ENCODE peak calls at places on chromosome 21, in ten cellular contexts. N is substantia nigra; R is Karpas-422; S is RWPE1; F is aorta; P is left ventricle myocardium inferior; L is CD8-positive, alpha-beta T cell; Q is prostate gland; I is neural progenitor cell; G is epithelial cell of prostate. X is an unnamed sample.
A peak's percentile ranks its signal among the peaks of the same experiment; 100 is the strongest.

GRCh38 chr21:46557919-46558392 is 46.9 kb downstream of the S100B start:
- DNase-seq in N (no peak), R (no peak), S (no peak), F (peak; percentile 55), P (no peak), L (peak; percentile 10), Q (no peak), I (no peak), G (no peak), X (no peak)

GRCh38 chr21:29144736-29145353 is 14.4 kb downstream of the MAP3K7CL start:
- DNase-seq in N (no peak), R (no peak), S (peak; percentile 14), F (no peak), P (no peak), L (no peak), Q (no peak), I (no peak), G (no peak), X (no peak)

GRCh38 chr21:35048183-35048601 is 910 bp downstream of the RUNX1 start:
- DNase-seq in N (no peak), R (peak; percentile 75), S (no peak), F (no peak), P (no peak), L (peak; percentile 52), Q (no peak), I (peak; percentile 41), G (no peak), X (no peak)

GRCh38 chr21:25872271-25872670 is 137.5 kb downstream of the GABPA start:
- DNase-seq in N (no peak), R (no peak), S (no peak), F (no peak), P (no peak), L (no peak), Q (no peak), I (peak; percentile 10), G (no peak), X (no peak)

GRCh38 chr21:45910548-45911221 is 70.9 kb upstream of the COL6A1 start:
- DNase-seq in N (peak; percentile 45), R (no peak), S (peak; percentile 21), F (no peak), P (no peak), L (no peak), Q (no peak), I (no peak), G (no peak), X (no peak)

GRCh38 chr21:44368711-44369446 is 15.5 kb downstream of the TRPM2 start:
- DNase-seq in N (no peak), R (no peak), S (no peak), F (peak; percentile 70), P (no peak), L (no peak), Q (no peak), I (peak; percentile 28), G (no peak), X (no peak)

GRCh38 chr21:43362306-43362927 is 64.5 kb downstream of the SIK1 start:
- DNase-seq in N (peak; percentile 39), R (peak; percentile 85), S (peak; percentile 66), F (peak; percentile 84), P (peak; percentile 84), L (peak; percentile 80), Q (peak; percentile 74), I (peak; percentile 48), G (no peak), X (peak; percentile 42)

GRCh38 chr21:30227633-30228404 is 11.9 kb upstream of the CLDN8 start:
- DNase-seq in N (no peak), R (no peak), S (peak; percentile 82), F (no peak), P (no peak), L (no peak), Q (peak; percentile 93), I (no peak), G (peak; percentile 100), X (no peak)

GRCh38 chr21:35400233-35400939 is 351.3 kb upstream of the RUNX1 start:
- DNase-seq in N (no peak), R (peak; percentile 82), S (peak; percentile 62), F (no peak), P (no peak), L (peak; percentile 24), Q (peak; percentile 57), I (peak; percentile 36), G (peak; percentile 48), X (no peak)

GRCh38 chr21:35256468-35256988 is 207.4 kb upstream of the RUNX1 start:
- DNase-seq in N (peak; percentile 7), R (no peak), S (peak; percentile 85), F (peak; percentile 91), P (peak; percentile 81), L (no peak), Q (peak; percentile 87), I (peak; percentile 24), G (peak; percentile 94), X (no peak)

GRCh38 chr21:44918107-44918470 is 2.6 kb downstream of the ITGB2 start:
- DNase-seq in N (no peak), R (no peak), S (no peak), F (no peak), P (no peak), L (no peak), Q (no peak), I (no peak), G (no peak), X (no peak)

GRCh38 chr21:19607983-19608668 is 1204.5 kb upstream of the TMPRSS15 start:
- DNase-seq in N (no peak), R (no peak), S (no peak), F (no peak), P (no peak), L (no peak), Q (no peak), I (peak; percentile 17), G (no peak), X (no peak)

GRCh38 chr21:7953058-7953457 is 2568.3 kb upstream of the TPTE start:
- DNase-seq in N (no peak), R (no peak), S (no peak), F (no peak), P (no peak), L (no peak), Q (no peak), I (no peak), G (no peak), X (no peak)

GRCh38 chr21:26164311-26164710 is 6.3 kb downstream of the APP start:
- DNase-seq in N (no peak), R (no peak), S (no peak), F (no peak), P (no peak), L (no peak), Q (no peak), I (no peak), G (no peak), X (no peak)

DNA sequence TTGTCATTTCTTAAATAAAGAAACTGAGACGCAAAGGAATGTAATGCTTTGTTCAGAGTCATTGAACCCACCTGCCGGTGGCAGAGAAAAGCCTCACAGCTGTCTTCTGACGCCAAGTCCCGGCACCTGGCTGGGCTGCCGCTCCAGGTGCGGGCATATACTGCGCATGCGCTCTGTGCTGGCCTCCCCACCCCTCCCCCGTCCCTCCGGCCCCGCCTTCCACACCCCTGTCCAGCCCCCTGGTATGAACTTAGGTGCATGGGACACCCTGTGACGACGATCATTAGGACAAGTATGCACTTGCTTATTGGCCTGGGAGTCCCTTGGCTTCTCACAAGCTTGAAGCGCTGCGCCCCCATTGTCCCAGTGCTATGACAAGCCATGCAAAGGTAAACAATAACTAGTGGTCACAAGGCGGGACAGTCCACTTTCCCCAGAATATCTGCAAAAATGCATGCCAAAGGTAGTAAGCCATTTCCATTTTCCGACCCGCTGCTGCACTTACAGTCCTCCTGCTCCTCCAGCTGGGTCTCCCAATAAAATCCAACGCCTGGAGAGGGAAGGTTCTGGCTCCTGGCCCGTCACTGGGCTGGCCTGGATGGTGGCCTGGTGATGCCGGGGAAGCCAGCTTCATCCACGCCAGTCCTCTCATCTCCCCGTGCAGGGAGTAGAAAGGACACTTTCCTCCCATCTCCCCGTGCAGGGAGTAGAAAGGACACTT is 100.4 kb downstream of the PSMG1 start:
- DNase-seq in N (no peak), R (peak; percentile 34), S (peak; percentile 84), F (no peak), P (no peak), L (no peak), Q (peak; percentile 67), I (peak; percentile 51), G (no peak), X (no peak)
- H3K27ac ChIP-seq in N (no peak overlapping the region), R (no peak overlapping the region), S (peak overlapping the region; percentile 94), F (no peak overlapping the region), P (no peak overlapping the region), L (no peak overlapping the region), Q (peak overlapping the region; percentile 62), I (no peak overlapping the region), G (no peak overlapping the region), X (no peak overlapping the region)

DNA sequence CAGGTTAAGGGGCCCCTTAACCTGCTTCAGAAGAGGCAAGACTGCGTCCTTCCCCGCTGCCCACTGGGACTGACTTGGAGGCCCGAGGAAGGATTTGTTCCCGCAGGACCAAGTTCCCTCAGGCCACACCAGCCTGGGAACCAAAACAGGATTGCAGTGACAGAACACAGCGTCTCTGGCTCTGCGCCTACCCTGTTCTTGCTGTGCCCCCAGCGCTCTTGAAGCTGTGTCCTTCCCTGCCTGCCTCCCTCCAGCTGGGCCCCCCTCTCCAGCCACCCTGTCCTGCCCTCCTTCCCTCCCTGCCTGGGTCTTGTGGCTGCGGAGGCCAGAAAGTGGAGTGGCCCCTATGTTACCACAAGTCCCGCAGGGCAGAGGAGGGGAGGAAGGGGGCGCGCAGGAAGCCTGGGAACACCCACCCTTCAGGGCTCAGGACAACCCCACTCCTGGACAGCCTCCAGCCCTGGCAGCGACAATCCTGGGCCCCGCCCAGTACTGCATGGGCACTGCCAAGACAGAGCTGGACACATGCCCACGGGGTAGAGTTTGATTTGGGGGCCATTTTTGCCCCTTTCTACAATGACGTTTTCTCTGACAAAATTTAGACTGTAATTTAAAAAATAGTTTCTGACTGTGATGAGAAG is 164.9 kb downstream of the DYRK1A start:
- DNase-seq in N (peak; percentile 47), R (no peak), S (no peak), F (peak; percentile 87), P (peak; percentile 75), L (no peak), Q (no peak), I (peak; percentile 9), G (no peak), X (no peak)
- H3K27ac ChIP-seq in N (no peak overlapping the region), R (no peak overlapping the region), S (peak overlapping the region; percentile 61), F (no peak overlapping the region), P (peak overlapping the region; percentile 88), L (no peak overlapping the region), Q (no peak overlapping the region), I (no peak overlapping the region), G (no peak overlapping the region), X (no peak overlapping the region)

GRCh38 chr21:32256873-32257620 is 21.8 kb downstream of the MIS18A start:
- DNase-seq in N (peak; percentile 29), R (no peak), S (peak; percentile 67), F (peak; percentile 94), P (peak; percentile 54), L (no peak), Q (peak; percentile 63), I (no peak), G (no peak), X (no peak)
- H3K27ac ChIP-seq in N (no peak overlapping the region), R (no peak overlapping the region), S (no peak overlapping the region), F (no peak overlapping the region), P (peak overlapping the region; percentile 9), L (no peak overlapping the region), Q (no peak overlapping the region), I (no peak overlapping the region), G (no peak overlapping the region), X (no peak overlapping the region)

DNA sequence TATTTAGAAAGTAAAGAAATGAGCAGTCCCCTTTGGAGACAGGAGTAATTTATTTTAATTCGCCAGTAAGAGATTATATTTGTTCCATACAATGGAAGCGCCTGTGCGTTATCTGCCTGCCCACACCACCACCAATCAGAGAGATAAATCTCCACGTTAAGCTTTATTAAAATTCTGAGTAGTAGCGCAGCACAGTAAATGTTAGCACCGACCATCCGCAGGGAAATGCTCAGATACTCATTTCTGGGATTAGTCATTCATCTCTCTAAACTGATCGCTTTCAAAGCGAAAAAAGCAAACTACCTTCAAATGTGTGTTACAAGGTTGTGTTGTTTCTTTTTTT is 1.2 kb downstream of the ETS2 start:
- DNase-seq in N (no peak), R (no peak), S (no peak), F (no peak), P (no peak), L (no peak), Q (no peak), I (no peak), G (no peak), X (no peak)
- H3K27ac ChIP-seq in N (peak overlapping the region; percentile 68), R (peak overlapping the region; percentile 86), S (peak overlapping the region; percentile 94), F (peak overlapping the region; percentile 93), P (peak overlapping the region; percentile 94), L (peak overlapping the region; percentile 51), Q (peak overlapping the region; percentile 89), I (no peak overlapping the region), G (peak overlapping the region; percentile 91), X (no peak overlapping the region)

X was measured in SK-N-MC.